ENCODE peak calls at places on chromosome 7, in six cellular contexts. One of them, this sample, is unnamed. For H3K27me3, the result is how much of the 10 kb centered on the place peaks cover.

GRCh38 chr7:55572378-55573233 is at the start of gene VOPP1:
- DNase-seq in right lobe of liver: peak
- DNase-seq in neural progenitor cell: peak
- DNase-seq in sigmoid colon: peak
- DNase-seq in thoracic aorta: peak
- DNase-seq in left ventricle myocardium inferior: peak
- DNase-seq in this sample: peak

GRCh38 chr7:31875424-31875823 is 188.4 kb downstream of the PPP1R17 start:
- DNase-seq in thoracic aorta: no peak
- DNase-seq in neural progenitor cell: no peak
- DNase-seq in sigmoid colon: no peak
- DNase-seq in right lobe of liver: no peak
- DNase-seq in left ventricle myocardium inferior: no peak
- DNase-seq in this sample: no peak

GRCh38 chr7:142873281-142873784 is 12.2 kb downstream of the TRPV6 start:
- DNase-seq in right lobe of liver: no peak
- DNase-seq in left ventricle myocardium inferior: no peak
- DNase-seq in sigmoid colon: no peak
- DNase-seq in thoracic aorta: no peak
- DNase-seq in neural progenitor cell: peak
- DNase-seq in this sample: no peak

GRCh38 chr7:99752354-99752753 is 17.4 kb upstream of the CYP3A7 start:
- DNase-seq in thoracic aorta: no peak
- DNase-seq in sigmoid colon: no peak
- DNase-seq in right lobe of liver: no peak
- DNase-seq in neural progenitor cell: no peak
- DNase-seq in left ventricle myocardium inferior: no peak
- DNase-seq in this sample: peak

GRCh38 chr7:517848-518629 is 1.6 kb downstream of the PDGFA start:
- DNase-seq in right lobe of liver: no peak
- DNase-seq in thoracic aorta: no peak
- DNase-seq in left ventricle myocardium inferior: peak
- DNase-seq in neural progenitor cell: peak
- DNase-seq in sigmoid colon: peak
- DNase-seq in this sample: peak

GRCh38 chr7:43204081-43204480 is 91.6 kb downstream of the HECW1 start:
- DNase-seq in right lobe of liver: no peak
- DNase-seq in neural progenitor cell: no peak
- DNase-seq in sigmoid colon: no peak
- DNase-seq in left ventricle myocardium inferior: no peak
- DNase-seq in thoracic aorta: no peak
- DNase-seq in this sample: no peak

GRCh38 chr7:81233208-81233940 is 314.5 kb upstream of the SEMA3C start:
- DNase-seq in left ventricle myocardium inferior: no peak
- DNase-seq in sigmoid colon: no peak
- DNase-seq in thoracic aorta: no peak
- DNase-seq in neural progenitor cell: no peak
- DNase-seq in right lobe of liver: no peak
- DNase-seq in this sample: no peak

GRCh38 chr7:132783824-132784223 is 207.6 kb upstream of the PLXNA4 start:
- DNase-seq in neural progenitor cell: no peak
- DNase-seq in left ventricle myocardium inferior: no peak
- DNase-seq in right lobe of liver: no peak
- DNase-seq in thoracic aorta: no peak
- DNase-seq in sigmoid colon: no peak
- DNase-seq in this sample: no peak

GRCh38 chr7:147803625-147804024 is 786.9 kb upstream of the C7orf33 start:
- DNase-seq in sigmoid colon: no peak
- DNase-seq in left ventricle myocardium inferior: no peak
- DNase-seq in right lobe of liver: no peak
- DNase-seq in neural progenitor cell: peak
- DNase-seq in thoracic aorta: no peak
- DNase-seq in this sample: no peak

GRCh38 chr7:27129729-27130539 is 623 bp downstream of the HOXA4 start:
- DNase-seq in thoracic aorta: no peak
- DNase-seq in sigmoid colon: peak
- DNase-seq in neural progenitor cell: peak
- DNase-seq in right lobe of liver: no peak
- DNase-seq in left ventricle myocardium inferior: no peak
- DNase-seq in this sample: no peak

GRCh38 chr7:94696981-94697670 is 41.2 kb upstream of the SGCE start:
- DNase-seq in left ventricle myocardium inferior: no peak
- DNase-seq in neural progenitor cell: no peak
- DNase-seq in right lobe of liver: no peak
- DNase-seq in sigmoid colon: peak
- DNase-seq in thoracic aorta: peak
- DNase-seq in this sample: peak

GRCh38 chr7:117402109-117402508 is 25.2 kb downstream of the ASZ1 start:
- DNase-seq in left ventricle myocardium inferior: no peak
- DNase-seq in thoracic aorta: no peak
- DNase-seq in sigmoid colon: no peak
- DNase-seq in right lobe of liver: no peak
- DNase-seq in neural progenitor cell: peak
- DNase-seq in this sample: no peak

GRCh38 chr7:26284995-26285632 is 6.5 kb upstream of the SNX10 start:
- DNase-seq in thoracic aorta: no peak
- DNase-seq in sigmoid colon: no peak
- DNase-seq in neural progenitor cell: peak
- DNase-seq in left ventricle myocardium inferior: no peak
- DNase-seq in right lobe of liver: no peak
- DNase-seq in this sample: no peak

GRCh38 chr7:44305564-44306507 is 19.6 kb downstream of the CAMK2B start:
- DNase-seq in right lobe of liver: no peak
- DNase-seq in neural progenitor cell: no peak
- DNase-seq in left ventricle myocardium inferior: no peak
- DNase-seq in thoracic aorta: no peak
- DNase-seq in sigmoid colon: no peak
- DNase-seq in this sample: no peak

GRCh38 chr7:35519971-35520809 is 174.7 kb downstream of the HERPUD2 start:
- DNase-seq in sigmoid colon: peak
- DNase-seq in thoracic aorta: no peak
- DNase-seq in right lobe of liver: peak
- DNase-seq in neural progenitor cell: peak
- DNase-seq in left ventricle myocardium inferior: peak
- DNase-seq in this sample: peak

DNA sequence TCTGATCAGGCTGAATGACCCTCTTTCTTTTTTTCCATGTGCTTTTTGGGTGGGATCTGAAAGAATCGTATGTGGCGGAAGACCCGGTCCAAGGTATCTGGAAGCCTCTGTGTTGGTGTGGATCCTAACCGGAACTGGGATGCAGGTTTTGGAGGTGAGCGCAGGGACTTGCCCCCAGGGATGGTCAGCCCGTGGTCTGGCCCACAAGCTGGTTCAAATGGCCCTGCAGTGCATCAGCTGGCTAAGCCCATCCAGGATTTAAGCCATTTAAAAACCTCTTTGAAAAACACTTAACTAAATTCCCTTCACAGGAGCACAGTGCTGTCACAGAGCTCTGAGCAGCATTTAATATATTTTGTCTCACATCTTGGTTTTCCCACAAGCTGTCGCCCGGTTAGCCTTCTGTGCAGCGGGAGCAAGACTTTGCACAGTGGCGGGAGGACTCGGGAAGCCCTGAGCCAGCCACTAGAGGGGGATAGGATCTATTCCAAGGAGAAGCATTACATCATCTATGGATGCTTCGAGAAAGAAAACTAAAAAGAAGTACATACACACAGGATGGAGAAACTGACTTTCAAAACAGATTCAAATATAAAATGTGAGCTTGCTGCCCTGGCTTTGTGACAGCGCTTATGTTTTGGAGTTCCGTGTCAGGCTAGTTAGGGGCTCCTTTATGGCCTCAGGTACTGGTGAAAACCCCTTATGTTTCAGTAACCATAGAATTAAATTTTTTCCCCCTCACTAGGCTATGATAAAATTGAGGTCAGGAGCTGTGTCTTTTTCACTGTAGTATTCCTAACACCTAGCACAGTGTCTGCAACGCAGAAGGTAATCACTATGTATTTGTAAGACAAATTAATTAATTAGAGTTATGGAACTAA is 11.3 kb downstream of the CPA2 start:
- DNase-seq in sigmoid colon: peak
- DNase-seq in left ventricle myocardium inferior: peak
- DNase-seq in neural progenitor cell: peak
- DNase-seq in right lobe of liver: peak
- DNase-seq in thoracic aorta: no peak
- DNase-seq in this sample: peak
- TF ChIP-seq CTCF in sigmoid colon: peak
- TF ChIP-seq CTCF in left ventricle myocardium inferior: peak
- TF ChIP-seq CTCF in neural progenitor cell: peak
- TF ChIP-seq CTCF in right lobe of liver: peak
- TF ChIP-seq CTCF in thoracic aorta: peak
- TF ChIP-seq CTCF in this sample: peak

DNA sequence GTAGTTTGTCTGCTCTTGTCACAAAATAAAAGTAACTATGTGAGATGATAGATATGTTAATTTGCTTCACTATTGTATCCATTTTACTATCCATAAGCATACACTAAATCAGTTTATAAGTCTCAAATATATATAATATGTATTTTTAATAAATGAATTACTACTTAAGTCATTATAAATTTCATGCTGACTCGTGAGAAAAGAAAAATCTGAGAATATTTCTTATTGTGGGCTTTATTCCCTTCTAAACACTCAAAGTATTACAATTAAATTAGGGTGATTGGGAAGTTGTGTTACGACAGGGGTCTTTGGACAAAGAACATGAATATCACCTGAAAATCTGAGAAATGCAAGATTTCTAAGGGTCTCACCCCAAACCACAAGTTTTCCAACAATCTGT is 48.7 kb upstream of the RELN start:
- DNase-seq in right lobe of liver: no peak
- DNase-seq in neural progenitor cell: no peak
- DNase-seq in thoracic aorta: no peak
- DNase-seq in left ventricle myocardium inferior: no peak
- DNase-seq in sigmoid colon: no peak
- DNase-seq in this sample: no peak
- H3K27me3 ChIP-seq in right lobe of liver: under half
- H3K27me3 ChIP-seq in neural progenitor cell: under half
- H3K27me3 ChIP-seq in thoracic aorta: under half
- H3K27me3 ChIP-seq in left ventricle myocardium inferior: under half
- H3K27me3 ChIP-seq in sigmoid colon: under half
- H3K27me3 ChIP-seq in this sample: under half

GRCh38 chr7:29194594-29195417 is at the start of gene CHN2:
- DNase-seq in neural progenitor cell: peak
- DNase-seq in sigmoid colon: peak
- DNase-seq in thoracic aorta: no peak
- DNase-seq in right lobe of liver: peak
- DNase-seq in left ventricle myocardium inferior: peak
- DNase-seq in this sample: peak
- TF ChIP-seq CTCF in neural progenitor cell: no peak
- TF ChIP-seq CTCF in sigmoid colon: no peak
- TF ChIP-seq CTCF in thoracic aorta: no peak
- TF ChIP-seq CTCF in right lobe of liver: no peak
- TF ChIP-seq CTCF in left ventricle myocardium inferior: peak
- TF ChIP-seq CTCF in this sample: no peak

GRCh38 chr7:66502230-66503035 is 126.2 kb upstream of the KCTD7 start:
- DNase-seq in left ventricle myocardium inferior: no peak
- DNase-seq in neural progenitor cell: no peak
- DNase-seq in right lobe of liver: no peak
- DNase-seq in thoracic aorta: no peak
- DNase-seq in sigmoid colon: no peak
- DNase-seq in this sample: peak
- H3K27me3 ChIP-seq in left ventricle myocardium inferior: under half
- H3K27me3 ChIP-seq in neural progenitor cell: under half
- H3K27me3 ChIP-seq in right lobe of liver: under half
- H3K27me3 ChIP-seq in thoracic aorta: under half
- H3K27me3 ChIP-seq in sigmoid colon: under half
- H3K27me3 ChIP-seq in this sample: under half

GRCh38 chr7:114860196-114860595 is 61.7 kb upstream of the MDFIC start:
- DNase-seq in neural progenitor cell: no peak
- DNase-seq in right lobe of liver: no peak
- DNase-seq in left ventricle myocardium inferior: no peak
- DNase-seq in thoracic aorta: no peak
- DNase-seq in sigmoid colon: no peak
- DNase-seq in this sample: no peak

GRCh38 chr7:114864278-114864677 is 57.6 kb upstream of the MDFIC start:
- DNase-seq in thoracic aorta: no peak
- DNase-seq in right lobe of liver: no peak
- DNase-seq in neural progenitor cell: no peak
- DNase-seq in sigmoid colon: no peak
- DNase-seq in left ventricle myocardium inferior: no peak
- DNase-seq in this sample: no peak

GRCh38 chr7:114862406-114862805 is 59.5 kb upstream of the MDFIC start:
- DNase-seq in left ventricle myocardium inferior: no peak
- DNase-seq in thoracic aorta: no peak
- DNase-seq in neural progenitor cell: no peak
- DNase-seq in sigmoid colon: no peak
- DNase-seq in right lobe of liver: no peak
- DNase-seq in this sample: no peak

GRCh38 chr7:114865564-114865963 is 56.3 kb upstream of the MDFIC start:
- DNase-seq in right lobe of liver: peak
- DNase-seq in sigmoid colon: no peak
- DNase-seq in thoracic aorta: no peak
- DNase-seq in left ventricle myocardium inferior: peak
- DNase-seq in neural progenitor cell: peak
- DNase-seq in this sample: peak
- TF ChIP-seq CTCF in right lobe of liver: peak
- TF ChIP-seq CTCF in sigmoid colon: peak
- TF ChIP-seq CTCF in thoracic aorta: peak
- TF ChIP-seq CTCF in left ventricle myocardium inferior: peak
- TF ChIP-seq CTCF in neural progenitor cell: peak
- TF ChIP-seq CTCF in this sample: peak

GRCh38 chr7:134740364-134740763 is 39.1 kb upstream of the CALD1 start:
- DNase-seq in left ventricle myocardium inferior: no peak
- DNase-seq in thoracic aorta: no peak
- DNase-seq in sigmoid colon: no peak
- DNase-seq in right lobe of liver: no peak
- DNase-seq in neural progenitor cell: no peak
- DNase-seq in this sample: no peak

GRCh38 chr7:134744569-134744968 is 34.9 kb upstream of the CALD1 start:
- DNase-seq in sigmoid colon: no peak
- DNase-seq in neural progenitor cell: peak
- DNase-seq in right lobe of liver: no peak
- DNase-seq in left ventricle myocardium inferior: no peak
- DNase-seq in thoracic aorta: no peak
- DNase-seq in this sample: no peak

GRCh38 chr7:134739362-134739761 is 40.1 kb upstream of the CALD1 start:
- DNase-seq in sigmoid colon: no peak
- DNase-seq in thoracic aorta: no peak
- DNase-seq in neural progenitor cell: no peak
- DNase-seq in left ventricle myocardium inferior: no peak
- DNase-seq in right lobe of liver: no peak
- DNase-seq in this sample: no peak

GRCh38 chr7:134742688-134743350 is 36.6 kb upstream of the CALD1 start:
- DNase-seq in sigmoid colon: peak
- DNase-seq in thoracic aorta: no peak
- DNase-seq in neural progenitor cell: no peak
- DNase-seq in left ventricle myocardium inferior: no peak
- DNase-seq in right lobe of liver: no peak
- DNase-seq in this sample: no peak

GRCh38 chr7:134741901-134742635 is 37.4 kb upstream of the CALD1 start:
- DNase-seq in neural progenitor cell: peak
- DNase-seq in thoracic aorta: no peak
- DNase-seq in left ventricle myocardium inferior: no peak
- DNase-seq in right lobe of liver: no peak
- DNase-seq in sigmoid colon: no peak
- DNase-seq in this sample: no peak
- H3K27me3 ChIP-seq in neural progenitor cell: under half
- H3K27me3 ChIP-seq in thoracic aorta: under half
- H3K27me3 ChIP-seq in left ventricle myocardium inferior: under half
- H3K27me3 ChIP-seq in right lobe of liver: under half
- H3K27me3 ChIP-seq in sigmoid colon: under half
- H3K27me3 ChIP-seq in this sample: under half